ENCODE peak calls at places on chromosomes 13 and 19, in five cellular contexts. One of them, this sample, is unnamed.
A peak's percentile ranks its signal among the peaks of the same experiment; 100 is the strongest.

GRCh38 chr19:6092329-6093286 is 17.7 kb downstream of the RFX2 start:
- DNase-seq in fibroblast of pulmonary artery: peak; percentile 77
- DNase-seq in GM23338: peak; percentile 85
- DNase-seq in mucosa of descending colon: peak; percentile 93
- DNase-seq in AG09309: no peak
- DNase-seq in this sample: no peak

GRCh38 chr19:41577144-41577830 is 1.3 kb downstream of the CEACAM21 start:
- DNase-seq in fibroblast of pulmonary artery: no peak
- DNase-seq in AG09309: no peak
- DNase-seq in GM23338: no peak
- DNase-seq in mucosa of descending colon: no peak
- DNase-seq in this sample: no peak

GRCh38 chr13:20274466-20274865 is 42.3 kb upstream of the GJB6 start:
- DNase-seq in GM23338: no peak
- DNase-seq in fibroblast of pulmonary artery: no peak
- DNase-seq in AG09309: no peak
- DNase-seq in mucosa of descending colon: no peak
- DNase-seq in this sample: no peak

GRCh38 chr19:35657904-35658700 is 8.2 kb upstream of the UPK1A start:
- DNase-seq in GM23338: peak; percentile 34
- DNase-seq in fibroblast of pulmonary artery: no peak
- DNase-seq in mucosa of descending colon: no peak
- DNase-seq in AG09309: no peak
- DNase-seq in this sample: no peak

GRCh38 chr13:25111557-25111956 is 15.6 kb downstream of the PABPC3 start:
- DNase-seq in mucosa of descending colon: no peak
- DNase-seq in GM23338: no peak
- DNase-seq in fibroblast of pulmonary artery: no peak
- DNase-seq in AG09309: no peak
- DNase-seq in this sample: no peak

GRCh38 chr13:97696921-97697320 is 256.6 kb upstream of the IPO5 start:
- DNase-seq in fibroblast of pulmonary artery: no peak
- DNase-seq in GM23338: no peak
- DNase-seq in mucosa of descending colon: no peak
- DNase-seq in AG09309: no peak
- DNase-seq in this sample: no peak

GRCh38 chr19:35332817-35333216 is 3.8 kb downstream of the CD22 start:
- DNase-seq in AG09309: no peak
- DNase-seq in mucosa of descending colon: peak; percentile 53
- DNase-seq in fibroblast of pulmonary artery: no peak
- DNase-seq in GM23338: peak; percentile 12
- DNase-seq in this sample: no peak

GRCh38 chr19:36041831-36042230 is 9.2 kb upstream of the CLIP3 start:
- DNase-seq in fibroblast of pulmonary artery: peak; percentile 96
- DNase-seq in mucosa of descending colon: no peak
- DNase-seq in GM23338: peak; percentile 57
- DNase-seq in AG09309: peak; percentile 77
- DNase-seq in this sample: no peak

GRCh38 chr13:96771501-96772367 is 222.5 kb downstream of the OXGR1 start:
- DNase-seq in GM23338: no peak
- DNase-seq in mucosa of descending colon: no peak
- DNase-seq in fibroblast of pulmonary artery: no peak
- DNase-seq in AG09309: no peak
- DNase-seq in this sample: no peak

GRCh38 chr19:771332-771785 is 20.4 kb downstream of the MISP start:
- DNase-seq in fibroblast of pulmonary artery: peak; percentile 68
- DNase-seq in AG09309: no peak
- DNase-seq in GM23338: peak; percentile 62
- DNase-seq in mucosa of descending colon: no peak
- DNase-seq in this sample: peak; percentile 78

GRCh38 chr13:109180905-109181425 is 551.6 kb downstream of the MYO16 start:
- DNase-seq in mucosa of descending colon: no peak
- DNase-seq in GM23338: peak; percentile 55
- DNase-seq in fibroblast of pulmonary artery: peak; percentile 68
- DNase-seq in AG09309: peak; percentile 86
- DNase-seq in this sample: no peak

GRCh38 chr13:98033277-98034247 is 80.1 kb downstream of the IPO5 start:
- DNase-seq in mucosa of descending colon: no peak
- DNase-seq in fibroblast of pulmonary artery: peak; percentile 69
- DNase-seq in GM23338: peak; percentile 72
- DNase-seq in AG09309: peak; percentile 46
- DNase-seq in this sample: no peak

GRCh38 chr13:59771272-59771671 is 392.5 kb downstream of the DIAPH3 start:
- DNase-seq in AG09309: no peak
- DNase-seq in fibroblast of pulmonary artery: peak; percentile 47
- DNase-seq in mucosa of descending colon: no peak
- DNase-seq in GM23338: peak; percentile 43
- DNase-seq in this sample: no peak

GRCh38 chr19:16096281-16096855 is 15.3 kb upstream of the RAB8A start:
- DNase-seq in AG09309: no peak
- DNase-seq in mucosa of descending colon: no peak
- DNase-seq in GM23338: no peak
- DNase-seq in fibroblast of pulmonary artery: no peak
- DNase-seq in this sample: no peak

GRCh38 chr19:2982983-2983350 is 5.6 kb downstream of the TLE6 start:
- DNase-seq in mucosa of descending colon: peak; percentile 78
- DNase-seq in AG09309: no peak
- DNase-seq in GM23338: no peak
- DNase-seq in fibroblast of pulmonary artery: peak; percentile 91
- DNase-seq in this sample: no peak

GRCh38 chr13:45349438-45349837 is 8.5 kb upstream of the TPT1 start:
- DNase-seq in mucosa of descending colon: no peak
- DNase-seq in GM23338: no peak
- DNase-seq in AG09309: no peak
- DNase-seq in fibroblast of pulmonary artery: peak; percentile 38
- DNase-seq in this sample: no peak

GRCh38 chr13:29901714-29902631 is 51.6 kb upstream of the UBL3 start:
- DNase-seq in fibroblast of pulmonary artery: peak; percentile 96
- DNase-seq in GM23338: no peak
- DNase-seq in AG09309: peak; percentile 79
- DNase-seq in mucosa of descending colon: no peak
- DNase-seq in this sample: no peak

GRCh38 chr19:13260883-13261653 is 110.9 kb downstream of the IER2 start:
- DNase-seq in mucosa of descending colon: no peak
- DNase-seq in GM23338: no peak
- DNase-seq in fibroblast of pulmonary artery: peak; percentile 68
- DNase-seq in AG09309: peak; percentile 66
- DNase-seq in this sample: peak; percentile 83

GRCh38 chr13:32650705-32651311 is 64.6 kb downstream of the PDS5B start:
- DNase-seq in mucosa of descending colon: no peak
- DNase-seq in fibroblast of pulmonary artery: peak; percentile 84
- DNase-seq in GM23338: peak; percentile 87
- DNase-seq in AG09309: peak; percentile 25
- DNase-seq in this sample: peak; percentile 46

GRCh38 chr19:46201413-46202310 is 27.9 kb upstream of the IGFL1 start:
- DNase-seq in mucosa of descending colon: no peak
- DNase-seq in AG09309: no peak
- DNase-seq in fibroblast of pulmonary artery: no peak
- DNase-seq in GM23338: no peak
- DNase-seq in this sample: no peak

GRCh38 chr19:49741210-49741844 is 21.8 kb downstream of the TSKS start:
- DNase-seq in mucosa of descending colon: no peak
- DNase-seq in AG09309: no peak
- DNase-seq in GM23338: no peak
- DNase-seq in fibroblast of pulmonary artery: no peak
- DNase-seq in this sample: no peak

GRCh38 chr13:54787754-54788153 is 1759.1 kb downstream of the OLFM4 start:
- DNase-seq in mucosa of descending colon: peak; percentile 43
- DNase-seq in fibroblast of pulmonary artery: no peak
- DNase-seq in AG09309: no peak
- DNase-seq in GM23338: no peak
- DNase-seq in this sample: no peak

GRCh38 chr19:11279505-11280236 is 16.3 kb upstream of the TSPAN16 start:
- DNase-seq in GM23338: no peak
- DNase-seq in mucosa of descending colon: no peak
- DNase-seq in AG09309: no peak
- DNase-seq in fibroblast of pulmonary artery: peak; percentile 45
- DNase-seq in this sample: peak; percentile 53

GRCh38 chr19:49799798-49800376 is 13.2 kb downstream of the FUZ start:
- DNase-seq in fibroblast of pulmonary artery: no peak
- DNase-seq in GM23338: peak; percentile 81
- DNase-seq in mucosa of descending colon: no peak
- DNase-seq in AG09309: no peak
- DNase-seq in this sample: no peak

GRCh38 chr13:33582121-33582520 is 235.8 kb upstream of the RFC3 start:
- DNase-seq in fibroblast of pulmonary artery: peak; percentile 11
- DNase-seq in mucosa of descending colon: no peak
- DNase-seq in GM23338: no peak
- DNase-seq in AG09309: no peak
- DNase-seq in this sample: no peak

GRCh38 chr13:71869274-71869673 is 2.3 kb upstream of the DACH1 start:
- DNase-seq in AG09309: no peak
- DNase-seq in GM23338: peak; percentile 40
- DNase-seq in mucosa of descending colon: no peak
- DNase-seq in fibroblast of pulmonary artery: no peak
- DNase-seq in this sample: no peak

GRCh38 chr13:23992722-23993438 is 95.6 kb upstream of the C1QTNF9B start:
- DNase-seq in fibroblast of pulmonary artery: no peak
- DNase-seq in GM23338: no peak
- DNase-seq in AG09309: no peak
- DNase-seq in mucosa of descending colon: no peak
- DNase-seq in this sample: no peak

GRCh38 chr13:25948910-25949309 is 102.9 kb downstream of the SHISA2 start:
- DNase-seq in mucosa of descending colon: no peak
- DNase-seq in AG09309: no peak
- DNase-seq in fibroblast of pulmonary artery: no peak
- DNase-seq in GM23338: no peak
- DNase-seq in this sample: no peak

GRCh38 chr19:35644987-35645679 is 3.0 kb upstream of the COX6B1 start:
- DNase-seq in fibroblast of pulmonary artery: peak; percentile 49
- DNase-seq in AG09309: no peak
- DNase-seq in GM23338: peak; percentile 97
- DNase-seq in mucosa of descending colon: peak; percentile 90
- DNase-seq in this sample: peak; percentile 67

GRCh38 chr19:35008891-35009341 is 8.8 kb downstream of the GRAMD1A start:
- DNase-seq in mucosa of descending colon: no peak
- DNase-seq in GM23338: no peak
- DNase-seq in AG09309: no peak
- DNase-seq in fibroblast of pulmonary artery: no peak
- DNase-seq in this sample: no peak

GRCh38 chr19:5338661-5339469 is 1.7 kb downstream of the PTPRS start:
- DNase-seq in fibroblast of pulmonary artery: no peak
- DNase-seq in mucosa of descending colon: no peak
- DNase-seq in GM23338: peak; percentile 85
- DNase-seq in AG09309: no peak
- DNase-seq in this sample: peak; percentile 71

GRCh38 chr19:29278716-29279115 is 65.8 kb upstream of the UQCRFS1 start:
- DNase-seq in mucosa of descending colon: no peak
- DNase-seq in GM23338: no peak
- DNase-seq in AG09309: no peak
- DNase-seq in fibroblast of pulmonary artery: no peak
- DNase-seq in this sample: no peak
- TF ChIP-seq CTCF in mucosa of descending colon: no peak
- TF ChIP-seq CTCF in GM23338: no peak
- TF ChIP-seq CTCF in AG09309: no peak
- TF ChIP-seq CTCF in fibroblast of pulmonary artery: no peak
- TF ChIP-seq CTCF in this sample: no peak

GRCh38 chr19:7549749-7550148 is 14.2 kb downstream of the PNPLA6 start:
- DNase-seq in fibroblast of pulmonary artery: no peak
- DNase-seq in mucosa of descending colon: no peak
- DNase-seq in GM23338: no peak
- DNase-seq in AG09309: no peak
- DNase-seq in this sample: no peak
- TF ChIP-seq CTCF in fibroblast of pulmonary artery: no peak
- TF ChIP-seq CTCF in mucosa of descending colon: no peak
- TF ChIP-seq CTCF in GM23338: no peak
- TF ChIP-seq CTCF in AG09309: no peak
- TF ChIP-seq CTCF in this sample: no peak

DNA sequence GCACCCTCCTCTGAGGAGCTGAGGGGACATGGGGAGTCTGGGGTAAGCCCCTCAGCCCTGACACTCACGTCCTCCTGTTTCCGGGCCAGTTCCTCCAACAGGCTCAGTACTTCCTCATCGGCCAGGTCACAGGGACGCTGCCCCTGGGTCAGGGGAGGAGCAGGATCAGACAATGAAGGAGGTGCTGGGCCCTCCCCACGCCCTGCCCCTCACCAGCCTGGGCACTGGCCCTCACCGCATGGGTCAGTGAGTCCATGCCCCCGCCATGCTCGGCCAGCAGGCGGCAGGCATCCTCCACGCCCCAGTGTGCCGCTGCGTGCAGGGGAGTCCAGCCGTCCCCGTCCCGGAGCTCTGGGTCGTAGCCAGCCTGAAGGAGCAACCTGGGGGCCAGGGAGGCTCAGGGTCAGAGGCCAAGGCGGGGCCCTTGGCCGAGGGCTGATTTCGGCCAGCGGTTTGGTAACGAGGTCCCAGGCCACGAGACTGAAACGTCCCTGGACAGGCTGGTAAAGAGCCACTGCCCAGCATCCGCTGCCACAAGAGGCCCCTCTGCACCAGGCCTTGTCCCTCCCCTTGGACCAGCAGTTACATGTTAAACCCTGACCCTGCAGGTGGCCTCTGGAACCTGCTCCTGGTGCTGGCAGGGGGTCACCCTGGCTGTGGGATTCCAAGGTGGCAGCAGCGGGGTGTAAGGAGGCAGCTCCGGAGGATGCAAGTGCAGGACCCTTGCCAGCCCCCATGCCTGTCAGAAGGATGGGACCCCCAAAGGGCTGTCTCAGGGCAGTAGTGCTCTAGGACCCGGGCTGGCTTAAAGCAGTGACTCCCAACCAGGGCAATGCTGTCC is 18.5 kb downstream of the PPP1R12C start:
- DNase-seq in AG09309: no peak
- DNase-seq in fibroblast of pulmonary artery: no peak
- DNase-seq in mucosa of descending colon: peak; percentile 45
- DNase-seq in GM23338: no peak
- DNase-seq in this sample: no peak
- TF ChIP-seq CTCF in AG09309: no peak
- TF ChIP-seq CTCF in fibroblast of pulmonary artery: no peak
- TF ChIP-seq CTCF in mucosa of descending colon: no peak
- TF ChIP-seq CTCF in GM23338: peak; percentile 29
- TF ChIP-seq CTCF in this sample: peak; percentile 12

DNA sequence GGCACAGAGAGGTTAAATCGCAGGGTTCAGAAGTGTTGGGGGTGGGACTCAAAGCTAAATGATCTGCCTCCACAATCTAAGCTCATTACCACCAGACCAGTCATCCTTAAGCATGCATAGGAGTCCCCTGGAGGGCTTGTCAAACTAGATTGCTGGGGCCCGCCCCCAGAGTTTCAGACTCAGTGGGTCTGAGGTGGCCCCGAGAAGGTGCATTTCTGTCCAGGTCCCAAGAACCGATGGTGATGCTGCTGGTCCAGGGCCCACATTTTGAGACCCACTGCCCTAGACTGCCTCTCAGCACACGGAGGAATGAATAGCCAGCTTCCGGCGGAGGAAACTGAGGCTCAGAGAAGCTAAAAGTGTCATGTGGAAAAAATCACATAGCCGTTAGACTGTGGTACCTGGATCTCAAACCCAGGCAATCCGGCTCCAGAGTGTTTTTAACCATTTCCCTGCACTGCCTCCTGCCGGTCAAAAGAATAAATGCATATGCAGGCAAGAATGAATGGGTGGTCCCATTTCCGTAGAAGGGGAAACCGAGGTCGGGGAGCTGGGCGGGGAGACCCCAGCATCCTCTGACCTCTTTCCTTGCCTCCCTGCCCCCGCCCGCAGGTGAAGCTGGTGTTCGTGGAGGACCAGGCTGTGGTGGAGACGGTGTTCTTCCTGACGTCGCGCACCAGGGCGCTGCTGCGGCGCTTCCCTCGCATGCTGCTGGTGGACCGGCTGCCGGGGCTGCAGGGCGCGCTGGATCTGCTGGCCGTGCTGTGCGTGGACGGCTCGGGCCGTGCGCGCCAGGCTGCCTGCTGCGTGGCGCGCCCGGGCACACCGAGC is 23.8 kb downstream of the ZSWIM9 start:
- DNase-seq in GM23338: peak; percentile 76
- DNase-seq in fibroblast of pulmonary artery: peak; percentile 28
- DNase-seq in mucosa of descending colon: no peak
- DNase-seq in AG09309: no peak
- DNase-seq in this sample: peak; percentile 50
- TF ChIP-seq CTCF in GM23338: peak; percentile 72
- TF ChIP-seq CTCF in fibroblast of pulmonary artery: peak; percentile 53
- TF ChIP-seq CTCF in mucosa of descending colon: no peak
- TF ChIP-seq CTCF in AG09309: peak; percentile 58
- TF ChIP-seq CTCF in this sample: peak; percentile 54

This sample was measured in GM10248.